ENCODE peak calls at places on chromosomes 5 and 9, in eight cellular contexts. S, I, Z, L, T, B, C and O are unnamed samples.

GRCh38 chr5:56908942-56909293 is 478 bp upstream of the SETD9 start:
- DNase-seq in S (no peak), I (no peak), Z (no peak), L (peak), T (no peak), B (no peak), C (no peak), O (no peak)

GRCh38 chr9:88821749-88822106 is 169.5 kb upstream of the S1PR3 start:
- DNase-seq in S (peak), I (no peak), Z (no peak), L (no peak), T (no peak), B (no peak), C (no peak), O (no peak)

GRCh38 chr5:116858705-116859333 is 284.2 kb upstream of the SEMA6A start:
- DNase-seq in S (no peak), I (no peak), Z (no peak), L (no peak), T (no peak), B (no peak), C (no peak), O (no peak)

GRCh38 chr9:113178087-113178486 is 27.3 kb downstream of the SLC31A2 start:
- DNase-seq in S (no peak), I (no peak), Z (peak), L (no peak), T (no peak), B (no peak), C (no peak), O (peak)

GRCh38 chr5:170623576-170624181 is 119.9 kb downstream of the KCNIP1 start:
- DNase-seq in S (no peak), I (no peak), Z (peak), L (no peak), T (peak), B (peak), C (peak), O (peak)

GRCh38 chr9:122256206-122256605 is 8.4 kb downstream of the RBM18 start:
- DNase-seq in S (no peak), I (no peak), Z (no peak), L (no peak), T (no peak), B (no peak), C (no peak), O (no peak)

GRCh38 chr5:151523335-151523734 is 67.8 kb downstream of the FAT2 start:
- DNase-seq in S (no peak), I (peak), Z (peak), L (peak), T (no peak), B (peak), C (peak), O (peak)

GRCh38 chr9:111008148-111009075 is 29.9 kb downstream of the LPAR1 start:
- DNase-seq in S (no peak), I (no peak), Z (peak), L (no peak), T (no peak), B (no peak), C (no peak), O (peak)

GRCh38 chr9:137128158-137129088 is 10.5 kb upstream of the GRIN1 start:
- DNase-seq in S (no peak), I (no peak), Z (no peak), L (no peak), T (no peak), B (no peak), C (peak), O (no peak)

GRCh38 chr9:108549184-108549583 is 306.6 kb downstream of the ACTL7B start:
- DNase-seq in S (no peak), I (no peak), Z (no peak), L (no peak), T (no peak), B (no peak), C (no peak), O (no peak)

GRCh38 chr5:149526855-149527590 is 24.2 kb downstream of the CSNK1A1 start:
- DNase-seq in S (no peak), I (no peak), Z (no peak), L (no peak), T (no peak), B (no peak), C (no peak), O (no peak)

GRCh38 chr9:133995012-133995896 is 3.1 kb upstream of the VAV2 start:
- DNase-seq in S (no peak), I (no peak), Z (peak), L (no peak), T (no peak), B (no peak), C (no peak), O (no peak)
- TF ChIP-seq CTCF in S (no peak), I (no peak), Z (peak), L (no peak), T (no peak), B (no peak), C (peak), O (peak)

GRCh38 chr5:177578331-177578730 is 13.7 kb upstream of the TMED9 start:
- DNase-seq in S (no peak), I (no peak), Z (no peak), L (no peak), T (no peak), B (no peak), C (no peak), O (no peak)

GRCh38 chr5:177575488-177575887 is 16.5 kb upstream of the TMED9 start:
- DNase-seq in S (no peak), I (no peak), Z (no peak), L (no peak), T (no peak), B (no peak), C (no peak), O (no peak)

GRCh38 chr5:177576169-177576568 is 15.8 kb upstream of the TMED9 start:
- DNase-seq in S (no peak), I (no peak), Z (no peak), L (no peak), T (no peak), B (no peak), C (no peak), O (no peak)
- TF ChIP-seq CTCF in S (no peak), I (no peak), Z (no peak), L (no peak), T (no peak), B (no peak), C (no peak), O (no peak)

GRCh38 chr9:87533291-87533690 is 35.6 kb downstream of the DAPK1 start:
- DNase-seq in S (peak), I (no peak), Z (no peak), L (no peak), T (no peak), B (no peak), C (no peak), O (no peak)
- TF ChIP-seq CTCF in S (no peak), I (no peak), Z (no peak), L (no peak), T (no peak), B (no peak), C (no peak), O (no peak)

DNA sequence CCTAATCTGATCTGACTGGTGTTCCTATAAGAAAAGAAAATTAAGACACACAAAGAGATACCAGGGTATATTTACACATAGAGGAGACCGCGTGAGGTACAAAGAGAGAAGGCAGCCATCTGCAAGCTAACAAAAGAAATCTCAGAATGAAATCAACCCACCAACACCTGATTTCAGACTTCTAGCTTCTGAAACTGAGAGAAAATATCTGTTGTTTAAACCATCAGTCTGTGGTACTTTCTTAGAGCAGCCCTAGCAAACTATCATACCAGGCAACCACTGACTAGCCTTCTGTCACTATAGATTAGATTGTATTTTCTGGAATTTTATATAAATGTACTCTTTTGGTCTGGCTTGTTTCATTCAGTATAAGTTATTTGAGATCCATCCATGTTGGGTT is 779.3 kb upstream of the ACO1 start:
- DNase-seq in S (no peak), I (no peak), Z (no peak), L (no peak), T (no peak), B (no peak), C (peak), O (no peak)
- TF ChIP-seq CTCF in S (no peak), I (no peak), Z (no peak), L (no peak), T (no peak), B (no peak), C (no peak), O (no peak)

GRCh38 chr9:109859447-109859846 is 79.4 kb downstream of the PALM2AKAP2 start:
- DNase-seq in S (no peak), I (no peak), Z (no peak), L (no peak), T (no peak), B (no peak), C (no peak), O (no peak)

GRCh38 chr9:109861918-109862317 is 81.9 kb downstream of the PALM2AKAP2 start:
- DNase-seq in S (no peak), I (no peak), Z (peak), L (no peak), T (no peak), B (no peak), C (no peak), O (no peak)

GRCh38 chr9:109861499-109861898 is 81.5 kb downstream of the PALM2AKAP2 start:
- DNase-seq in S (no peak), I (no peak), Z (peak), L (no peak), T (no peak), B (no peak), C (no peak), O (no peak)

GRCh38 chr9:109863961-109864360 is 84.0 kb downstream of the PALM2AKAP2 start:
- DNase-seq in S (no peak), I (no peak), Z (no peak), L (no peak), T (no peak), B (no peak), C (no peak), O (no peak)

GRCh38 chr9:109862452-109862851 is 82.5 kb downstream of the PALM2AKAP2 start:
- DNase-seq in S (no peak), I (no peak), Z (no peak), L (no peak), T (no peak), B (no peak), C (no peak), O (no peak)
- TF ChIP-seq CTCF in S (no peak), I (no peak), Z (peak), L (no peak), T (no peak), B (no peak), C (no peak), O (no peak)

DNA sequence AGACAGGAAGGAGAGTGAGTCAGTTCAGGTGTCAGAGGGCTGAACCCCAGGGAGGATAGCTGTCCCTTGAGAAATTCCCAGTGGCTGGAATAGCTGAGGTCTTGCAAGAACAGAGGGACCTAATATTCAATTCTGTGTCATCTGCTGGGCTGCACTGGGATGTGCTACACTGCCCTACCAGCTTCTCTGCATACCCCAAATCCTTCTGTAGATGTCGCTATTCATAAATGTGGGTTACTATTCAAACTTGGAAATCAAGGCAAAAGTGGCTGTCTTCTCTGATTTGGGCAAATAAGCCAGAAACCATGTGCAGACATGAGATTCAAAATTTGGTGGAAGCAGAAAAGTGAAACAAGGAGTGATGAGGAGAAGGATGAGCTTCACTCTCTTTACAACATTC is 16.3 kb downstream of the TNFSF8 start:
- DNase-seq in S (no peak), I (no peak), Z (no peak), L (no peak), T (no peak), B (peak), C (no peak), O (no peak)
- TF ChIP-seq CTCF in S (no peak), I (peak), Z (peak), L (no peak), T (no peak), B (peak), C (no peak), O (peak)